ENCODE peak calls at places on chromosomes 4 and X, in eight cellular contexts. Y is stimulated activated CD4-positive, alpha-beta T cell treated with anti-CD3 and anti-CD28 coated beads, Interleukin-2, amount 100 ng/mL, for 4 hours; K is activated CD4-positive, alpha-beta memory T cell treated with anti-CD3 and anti-CD28 coated beads, Interleukin-2, amount 10 ng/mL, durations not matched to agents 7 days and 5 days; E is hippocampal formation; G is WTC11; V is germinal center; C is GM04504; P is iris pigment epithelial cell. B is an unnamed sample.

GRCh38 chrX:115018040-115018647 is 728 bp upstream of the IL13RA2 start:
- DNase-seq in E (no peak), G (peak), K (no peak), Y (no peak), P (no peak), V (no peak), C (no peak), B (no peak)

GRCh38 chr4:41142946-41143720 is 71.2 kb downstream of the APBB2 start:
- DNase-seq in G (no peak), P (peak), Y (no peak), C (peak), E (no peak), K (no peak), V (no peak), B (peak)

GRCh38 chr4:156547439-156547838 is 424.2 kb downstream of the PDGFC start:
- DNase-seq in K (no peak), C (peak), P (peak), G (no peak), V (no peak), Y (no peak), E (no peak), B (peak)

GRCh38 chrX:65609237-65609636 is 58.2 kb upstream of the MSN start:
- DNase-seq in K (no peak), G (no peak), P (no peak), E (no peak), V (no peak), Y (no peak), C (no peak), B (no peak)

GRCh38 chr4:147366164-147366563 is 114.7 kb upstream of the EDNRA start:
- DNase-seq in C (no peak), G (no peak), E (no peak), K (no peak), V (no peak), P (no peak), Y (no peak), B (peak)

GRCh38 chr4:2939383-2940243 is 23.6 kb downstream of the NOP14 start:
- DNase-seq in E (no peak), V (no peak), Y (no peak), K (no peak), G (no peak), C (no peak), P (no peak), B (no peak)

GRCh38 chrX:107729558-107730297 is 45.9 kb downstream of the TSC22D3 start:
- DNase-seq in P (no peak), V (no peak), Y (no peak), C (no peak), E (no peak), K (no peak), G (peak), B (peak)

GRCh38 chr4:168713193-168713592 is 216.3 kb downstream of the PALLD start:
- DNase-seq in V (no peak), E (no peak), K (no peak), C (no peak), G (no peak), Y (no peak), P (no peak), B (no peak)

GRCh38 chr4:73401412-73401811 is 2.7 kb upstream of the ALB start:
- DNase-seq in Y (no peak), V (no peak), C (no peak), K (no peak), E (no peak), G (no peak), P (no peak), B (no peak)

GRCh38 chr4:139528377-139529005 is 27.5 kb downstream of the SETD7 start:
- DNase-seq in V (no peak), Y (no peak), P (peak), E (no peak), G (no peak), C (peak), K (no peak), B (peak)

GRCh38 chrX:35680940-35681346 is 117.2 kb upstream of the MAGEB16 start:
- DNase-seq in C (no peak), V (no peak), P (no peak), E (no peak), G (no peak), Y (no peak), K (no peak), B (no peak)

GRCh38 chrX:54447461-54447860 is 7.3 kb downstream of the TSR2 start:
- DNase-seq in E (no peak), C (no peak), V (no peak), G (no peak), P (peak), K (no peak), Y (no peak), B (peak)

GRCh38 chr4:52780627-52781354 is 29.6 kb upstream of the ERVMER34-1 start:
- DNase-seq in Y (no peak), V (no peak), K (no peak), E (no peak), G (no peak), P (peak), C (no peak), B (peak)

GRCh38 chr4:5971077-5971447 is 47.2 kb downstream of the C4orf50 start:
- DNase-seq in V (no peak), G (peak), C (no peak), K (no peak), Y (no peak), E (no peak), P (no peak), B (no peak)

B was measured in cardiac fibroblast.